ENCODE peak calls at places on chromosomes 12 and 14, in ten cellular contexts. One of them, this sample, is unnamed.

GRCh38 chr14:30621354-30621953 is 665 bp upstream of the SCFD1 start:
- DNase-seq in body of pancreas: peak; percentile 22
- DNase-seq in PC-3: peak; percentile 30
- DNase-seq in AG10803: peak; percentile 38
- DNase-seq in spleen: peak; percentile 77
- DNase-seq in cardiac fibroblast: peak; percentile 41
- DNase-seq in left kidney: peak; percentile 48
- DNase-seq in globus pallidus: no peak
- DNase-seq in effector memory CD8-positive, alpha-beta T cell: no peak
- DNase-seq in retina: no peak
- DNase-seq in this sample: no peak

GRCh38 chr12:109200825-109201495 is 84.6 kb downstream of the ACACB start:
- DNase-seq in body of pancreas: no peak
- DNase-seq in PC-3: no peak
- DNase-seq in AG10803: no peak
- DNase-seq in spleen: peak; percentile 28
- DNase-seq in cardiac fibroblast: no peak
- DNase-seq in left kidney: no peak
- DNase-seq in globus pallidus: no peak
- DNase-seq in effector memory CD8-positive, alpha-beta T cell: no peak
- DNase-seq in retina: no peak
- DNase-seq in this sample: no peak

GRCh38 chr14:106489112-106489881 is 962.9 kb downstream of the TMEM121 start:
- DNase-seq in body of pancreas: no peak
- DNase-seq in PC-3: no peak
- DNase-seq in AG10803: no peak
- DNase-seq in spleen: no peak
- DNase-seq in cardiac fibroblast: no peak
- DNase-seq in left kidney: no peak
- DNase-seq in globus pallidus: no peak
- DNase-seq in effector memory CD8-positive, alpha-beta T cell: no peak
- DNase-seq in retina: no peak
- DNase-seq in this sample: no peak

GRCh38 chr14:103056322-103057027 is 874 bp downstream of the CDC42BPB start:
- DNase-seq in body of pancreas: peak; percentile 64
- DNase-seq in PC-3: peak; percentile 71
- DNase-seq in AG10803: peak; percentile 64
- DNase-seq in spleen: peak; percentile 86
- DNase-seq in cardiac fibroblast: peak; percentile 69
- DNase-seq in left kidney: peak; percentile 92
- DNase-seq in globus pallidus: no peak
- DNase-seq in effector memory CD8-positive, alpha-beta T cell: no peak
- DNase-seq in retina: no peak
- DNase-seq in this sample: no peak

GRCh38 chr12:53677612-53678133 is 1.8 kb upstream of the ATP5MC2 start:
- DNase-seq in body of pancreas: no peak
- DNase-seq in PC-3: no peak
- DNase-seq in AG10803: peak; percentile 21
- DNase-seq in spleen: no peak
- DNase-seq in cardiac fibroblast: no peak
- DNase-seq in left kidney: peak; percentile 52
- DNase-seq in globus pallidus: peak; percentile 75
- DNase-seq in effector memory CD8-positive, alpha-beta T cell: no peak
- DNase-seq in retina: no peak
- DNase-seq in this sample: no peak

GRCh38 chr14:23300687-23301223 is 1.9 kb downstream of the PPP1R3E start:
- DNase-seq in body of pancreas: peak; percentile 35
- DNase-seq in PC-3: peak; percentile 29
- DNase-seq in AG10803: no peak
- DNase-seq in spleen: peak; percentile 85
- DNase-seq in cardiac fibroblast: no peak
- DNase-seq in left kidney: peak; percentile 55
- DNase-seq in globus pallidus: no peak
- DNase-seq in effector memory CD8-positive, alpha-beta T cell: no peak
- DNase-seq in retina: peak; percentile 73
- DNase-seq in this sample: no peak

GRCh38 chr12:113697646-113698504 is 226.2 kb upstream of the LHX5 start:
- DNase-seq in body of pancreas: no peak
- DNase-seq in PC-3: peak; percentile 48
- DNase-seq in AG10803: no peak
- DNase-seq in spleen: no peak
- DNase-seq in cardiac fibroblast: no peak
- DNase-seq in left kidney: peak; percentile 80
- DNase-seq in globus pallidus: no peak
- DNase-seq in effector memory CD8-positive, alpha-beta T cell: no peak
- DNase-seq in retina: peak; percentile 38
- DNase-seq in this sample: no peak

GRCh38 chr14:72123755-72124154 is 191.5 kb downstream of the RGS6 start:
- DNase-seq in body of pancreas: no peak
- DNase-seq in PC-3: no peak
- DNase-seq in AG10803: no peak
- DNase-seq in spleen: no peak
- DNase-seq in cardiac fibroblast: no peak
- DNase-seq in left kidney: no peak
- DNase-seq in globus pallidus: no peak
- DNase-seq in effector memory CD8-positive, alpha-beta T cell: no peak
- DNase-seq in retina: no peak
- DNase-seq in this sample: no peak

GRCh38 chr12:108635997-108636808 is 2.5 kb upstream of the SELPLG start:
- DNase-seq in body of pancreas: no peak
- DNase-seq in PC-3: no peak
- DNase-seq in AG10803: no peak
- DNase-seq in spleen: no peak
- DNase-seq in cardiac fibroblast: no peak
- DNase-seq in left kidney: no peak
- DNase-seq in globus pallidus: no peak
- DNase-seq in effector memory CD8-positive, alpha-beta T cell: no peak
- DNase-seq in retina: no peak
- DNase-seq in this sample: no peak

GRCh38 chr14:28656704-28657255 is 109.8 kb upstream of the FOXG1 start:
- DNase-seq in body of pancreas: no peak
- DNase-seq in PC-3: peak; percentile 78
- DNase-seq in AG10803: no peak
- DNase-seq in spleen: no peak
- DNase-seq in cardiac fibroblast: no peak
- DNase-seq in left kidney: no peak
- DNase-seq in globus pallidus: no peak
- DNase-seq in effector memory CD8-positive, alpha-beta T cell: no peak
- DNase-seq in retina: no peak
- DNase-seq in this sample: no peak

GRCh38 chr14:105184461-105184860 is 3.3 kb upstream of the NUDT14 start:
- DNase-seq in body of pancreas: no peak
- DNase-seq in PC-3: no peak
- DNase-seq in AG10803: no peak
- DNase-seq in spleen: no peak
- DNase-seq in cardiac fibroblast: no peak
- DNase-seq in left kidney: no peak
- DNase-seq in globus pallidus: no peak
- DNase-seq in effector memory CD8-positive, alpha-beta T cell: no peak
- DNase-seq in retina: no peak
- DNase-seq in this sample: no peak

GRCh38 chr14:60561845-60562746 is 53.1 kb downstream of the SIX6 start:
- DNase-seq in body of pancreas: peak; percentile 56
- DNase-seq in PC-3: peak; percentile 94
- DNase-seq in AG10803: peak; percentile 80
- DNase-seq in spleen: no peak
- DNase-seq in cardiac fibroblast: peak; percentile 87
- DNase-seq in left kidney: peak; percentile 89
- DNase-seq in globus pallidus: peak; percentile 55
- DNase-seq in effector memory CD8-positive, alpha-beta T cell: no peak
- DNase-seq in retina: peak; percentile 83
- DNase-seq in this sample: peak; percentile 47

GRCh38 chr14:30906752-30907658 is 32.6 kb downstream of the COCH start:
- DNase-seq in body of pancreas: no peak
- DNase-seq in PC-3: peak; percentile 53
- DNase-seq in AG10803: no peak
- DNase-seq in spleen: no peak
- DNase-seq in cardiac fibroblast: peak; percentile 43
- DNase-seq in left kidney: peak; percentile 35
- DNase-seq in globus pallidus: peak; percentile 11
- DNase-seq in effector memory CD8-positive, alpha-beta T cell: no peak
- DNase-seq in retina: peak; percentile 22
- DNase-seq in this sample: no peak

GRCh38 chr12:128727999-128728398 is 95.8 kb downstream of the SLC15A4 start:
- DNase-seq in body of pancreas: no peak
- DNase-seq in PC-3: peak; percentile 41
- DNase-seq in AG10803: no peak
- DNase-seq in spleen: no peak
- DNase-seq in cardiac fibroblast: no peak
- DNase-seq in left kidney: no peak
- DNase-seq in globus pallidus: no peak
- DNase-seq in effector memory CD8-positive, alpha-beta T cell: no peak
- DNase-seq in retina: no peak
- DNase-seq in this sample: no peak

GRCh38 chr12:93098077-93098476 is 169.0 kb upstream of the EEA1 start:
- DNase-seq in body of pancreas: peak; percentile 70
- DNase-seq in PC-3: peak; percentile 72
- DNase-seq in AG10803: no peak
- DNase-seq in spleen: peak; percentile 78
- DNase-seq in cardiac fibroblast: peak; percentile 74
- DNase-seq in left kidney: peak; percentile 75
- DNase-seq in globus pallidus: peak; percentile 43
- DNase-seq in effector memory CD8-positive, alpha-beta T cell: peak; percentile 61
- DNase-seq in retina: no peak
- DNase-seq in this sample: peak; percentile 81

GRCh38 chr14:76765461-76765931 is 4.2 kb downstream of the VASH1 start:
- DNase-seq in body of pancreas: no peak
- DNase-seq in PC-3: no peak
- DNase-seq in AG10803: no peak
- DNase-seq in spleen: peak; percentile 49
- DNase-seq in cardiac fibroblast: no peak
- DNase-seq in left kidney: no peak
- DNase-seq in globus pallidus: no peak
- DNase-seq in effector memory CD8-positive, alpha-beta T cell: no peak
- DNase-seq in retina: no peak
- DNase-seq in this sample: no peak

GRCh38 chr12:26906704-26907103 is 31.1 kb downstream of the INTS13 start:
- DNase-seq in body of pancreas: peak; percentile 48
- DNase-seq in PC-3: no peak
- DNase-seq in AG10803: no peak
- DNase-seq in spleen: no peak
- DNase-seq in cardiac fibroblast: no peak
- DNase-seq in left kidney: peak; percentile 11
- DNase-seq in globus pallidus: no peak
- DNase-seq in effector memory CD8-positive, alpha-beta T cell: no peak
- DNase-seq in retina: no peak
- DNase-seq in this sample: peak; percentile 19

GRCh38 chr14:52338282-52338681 is 24.2 kb downstream of the PTGER2 start:
- DNase-seq in body of pancreas: no peak
- DNase-seq in PC-3: peak; percentile 95
- DNase-seq in AG10803: no peak
- DNase-seq in spleen: no peak
- DNase-seq in cardiac fibroblast: peak; percentile 81
- DNase-seq in left kidney: no peak
- DNase-seq in globus pallidus: no peak
- DNase-seq in effector memory CD8-positive, alpha-beta T cell: no peak
- DNase-seq in retina: no peak
- DNase-seq in this sample: no peak

GRCh38 chr12:124391340-124392261 is 96.7 kb downstream of the RFLNA start:
- DNase-seq in body of pancreas: peak; percentile 71
- DNase-seq in PC-3: peak; percentile 80
- DNase-seq in AG10803: peak; percentile 62
- DNase-seq in spleen: peak; percentile 95
- DNase-seq in cardiac fibroblast: peak; percentile 66
- DNase-seq in left kidney: peak; percentile 50
- DNase-seq in globus pallidus: peak; percentile 48
- DNase-seq in effector memory CD8-positive, alpha-beta T cell: no peak
- DNase-seq in retina: no peak
- DNase-seq in this sample: peak; percentile 66

GRCh38 chr12:86170051-86170450 is 86.1 kb downstream of the MGAT4C start:
- DNase-seq in body of pancreas: no peak
- DNase-seq in PC-3: no peak
- DNase-seq in AG10803: no peak
- DNase-seq in spleen: no peak
- DNase-seq in cardiac fibroblast: peak; percentile 1
- DNase-seq in left kidney: no peak
- DNase-seq in globus pallidus: no peak
- DNase-seq in effector memory CD8-positive, alpha-beta T cell: no peak
- DNase-seq in retina: no peak
- DNase-seq in this sample: no peak

GRCh38 chr14:75885829-75886228 is 96.0 kb downstream of the TGFB3 start:
- DNase-seq in body of pancreas: no peak
- DNase-seq in PC-3: no peak
- DNase-seq in AG10803: peak; percentile 92
- DNase-seq in spleen: no peak
- DNase-seq in cardiac fibroblast: peak; percentile 77
- DNase-seq in left kidney: no peak
- DNase-seq in globus pallidus: no peak
- DNase-seq in effector memory CD8-positive, alpha-beta T cell: no peak
- DNase-seq in retina: no peak
- DNase-seq in this sample: no peak

GRCh38 chr12:88562846-88563582 is 17.3 kb downstream of the KITLG start:
- DNase-seq in body of pancreas: no peak
- DNase-seq in PC-3: peak; percentile 65
- DNase-seq in AG10803: peak; percentile 60
- DNase-seq in spleen: no peak
- DNase-seq in cardiac fibroblast: peak; percentile 81
- DNase-seq in left kidney: no peak
- DNase-seq in globus pallidus: no peak
- DNase-seq in effector memory CD8-positive, alpha-beta T cell: no peak
- DNase-seq in retina: no peak
- DNase-seq in this sample: no peak

GRCh38 chr14:68784995-68785816 is 7.7 kb downstream of the ZFP36L1 start:
- DNase-seq in body of pancreas: peak; percentile 37
- DNase-seq in PC-3: peak; percentile 87
- DNase-seq in AG10803: peak; percentile 73
- DNase-seq in spleen: peak; percentile 76
- DNase-seq in cardiac fibroblast: peak; percentile 96
- DNase-seq in left kidney: peak; percentile 50
- DNase-seq in globus pallidus: peak; percentile 29
- DNase-seq in effector memory CD8-positive, alpha-beta T cell: no peak
- DNase-seq in retina: no peak
- DNase-seq in this sample: no peak

GRCh38 chr12:48934312-48934706 is 9.0 kb upstream of the FKBP11 start:
- DNase-seq in body of pancreas: no peak
- DNase-seq in PC-3: peak; percentile 18
- DNase-seq in AG10803: no peak
- DNase-seq in spleen: no peak
- DNase-seq in cardiac fibroblast: no peak
- DNase-seq in left kidney: peak; percentile 11
- DNase-seq in globus pallidus: no peak
- DNase-seq in effector memory CD8-positive, alpha-beta T cell: no peak
- DNase-seq in retina: no peak
- DNase-seq in this sample: no peak

GRCh38 chr12:41459815-41460214 is 271.7 kb downstream of the PDZRN4 start:
- DNase-seq in body of pancreas: no peak
- DNase-seq in PC-3: no peak
- DNase-seq in AG10803: no peak
- DNase-seq in spleen: no peak
- DNase-seq in cardiac fibroblast: no peak
- DNase-seq in left kidney: no peak
- DNase-seq in globus pallidus: peak; percentile 32
- DNase-seq in effector memory CD8-positive, alpha-beta T cell: no peak
- DNase-seq in retina: no peak
- DNase-seq in this sample: no peak

GRCh38 chr12:109864916-109865315 is 15.4 kb downstream of the GLTP start:
- DNase-seq in body of pancreas: peak; percentile 36
- DNase-seq in PC-3: peak; percentile 72
- DNase-seq in AG10803: no peak
- DNase-seq in spleen: no peak
- DNase-seq in cardiac fibroblast: no peak
- DNase-seq in left kidney: peak; percentile 64
- DNase-seq in globus pallidus: no peak
- DNase-seq in effector memory CD8-positive, alpha-beta T cell: no peak
- DNase-seq in retina: no peak
- DNase-seq in this sample: no peak

GRCh38 chr14:77376771-77377501 is at the start of the genes SAMD15 and TMED8:
- DNase-seq in body of pancreas: peak; percentile 84
- DNase-seq in PC-3: peak; percentile 94
- DNase-seq in AG10803: peak; percentile 81
- DNase-seq in spleen: peak; percentile 98
- DNase-seq in cardiac fibroblast: peak; percentile 90
- DNase-seq in left kidney: peak; percentile 95
- DNase-seq in globus pallidus: peak; percentile 84
- DNase-seq in effector memory CD8-positive, alpha-beta T cell: peak; percentile 85
- DNase-seq in retina: peak; percentile 99
- DNase-seq in this sample: peak; percentile 73

GRCh38 chr12:121050725-121051124 is 11.7 kb upstream of the OASL start:
- DNase-seq in body of pancreas: no peak
- DNase-seq in PC-3: peak; percentile 48
- DNase-seq in AG10803: no peak
- DNase-seq in spleen: no peak
- DNase-seq in cardiac fibroblast: peak; percentile 27
- DNase-seq in left kidney: no peak
- DNase-seq in globus pallidus: no peak
- DNase-seq in effector memory CD8-positive, alpha-beta T cell: no peak
- DNase-seq in retina: no peak
- DNase-seq in this sample: no peak

This sample was measured in GDM1.